ENCODE peak calls at places on chromosome 2, in five cellular contexts. H is GM20000, K is astrocyte, J is foreskin fibroblast, X is nephron progenitor cell. F is an unnamed sample.

GRCh38 chr2:197378494-197378972 is 56.3 kb downstream of the SF3B1 start:
- DNase-seq in H (peak; percentile 76), K (peak; percentile 18), J (no peak), X (peak; percentile 68), F (peak; percentile 52)

GRCh38 chr2:223918671-223919134 is 26.4 kb downstream of the WDFY1 start:
- DNase-seq in H (no peak), K (no peak), J (no peak), X (no peak), F (no peak)

GRCh38 chr2:64400733-64401500 is 53.0 kb upstream of the LGALSL start:
- DNase-seq in H (no peak), K (no peak), J (no peak), X (no peak), F (no peak)

GRCh38 chr2:6922201-6922656 is 5.0 kb downstream of the RNF144A start:
- DNase-seq in H (no peak), K (no peak), J (no peak), X (no peak), F (no peak)

GRCh38 chr2:7649461-7650228 is 732.4 kb downstream of the RNF144A start:
- DNase-seq in H (no peak), K (no peak), J (no peak), X (no peak), F (no peak)

GRCh38 chr2:188984126-188984525 is 10.0 kb downstream of the COL3A1 start:
- DNase-seq in H (no peak), K (peak; percentile 58), J (no peak), X (no peak), F (no peak)

GRCh38 chr2:39723946-39724827 is 54.9 kb downstream of the THUMPD2 start:
- DNase-seq in H (no peak), K (peak; percentile 81), J (no peak), X (no peak), F (no peak)

GRCh38 chr2:100675855-100676254 is 113.1 kb downstream of the PDCL3 start:
- DNase-seq in H (no peak), K (no peak), J (no peak), X (no peak), F (no peak)

GRCh38 chr2:237131749-237132148 is 46.1 kb downstream of the COPS8 start:
- DNase-seq in H (no peak), K (no peak), J (no peak), X (no peak), F (no peak)

GRCh38 chr2:54657664-54658083 is 65.8 kb upstream of the EML6 start:
- DNase-seq in H (peak; percentile 29), K (no peak), J (no peak), X (peak; percentile 69), F (peak; percentile 31)

GRCh38 chr2:54724560-54725342 is 1.3 kb downstream of the EML6 start:
- DNase-seq in H (peak; percentile 66), K (no peak), J (no peak), X (peak; percentile 75), F (peak; percentile 45)

GRCh38 chr2:224182498-224182897 is 143.4 kb upstream of the SERPINE2 start:
- DNase-seq in H (no peak), K (no peak), J (no peak), X (no peak), F (no peak)

GRCh38 chr2:84297155-84297554 is 161.9 kb downstream of the SUCLG1 start:
- DNase-seq in H (no peak), K (no peak), J (no peak), X (no peak), F (no peak)

GRCh38 chr2:50746526-50746925 is 285.4 kb downstream of the NRXN1 start:
- DNase-seq in H (peak; percentile 7), K (peak; percentile 42), J (no peak), X (peak; percentile 37), F (peak; percentile 10)

GRCh38 chr2:171272039-171272438 is 111.3 kb upstream of the TLK1 start:
- DNase-seq in H (no peak), K (peak; percentile 95), J (peak; percentile 86), X (no peak), F (no peak)

GRCh38 chr2:151657667-151658076 is 76.6 kb downstream of the NEB start:
- DNase-seq in H (no peak), K (peak; percentile 45), J (no peak), X (no peak), F (no peak)

GRCh38 chr2:135904590-135904989 is 28.3 kb upstream of the MCM6 start:
- DNase-seq in H (no peak), K (peak; percentile 60), J (peak; percentile 14), X (no peak), F (no peak)

GRCh38 chr2:215590353-215590752 is 154.5 kb upstream of the FN1 start:
- DNase-seq in H (no peak), K (no peak), J (peak; percentile 48), X (no peak), F (no peak)

GRCh38 chr2:241011296-241011600 is 12.8 kb downstream of the SNED1 start:
- DNase-seq in H (no peak), K (no peak), J (no peak), X (no peak), F (peak; percentile 7)

GRCh38 chr2:168848220-168848619 is 42.0 kb downstream of the SPC25 start:
- DNase-seq in H (no peak), K (no peak), J (no peak), X (peak; percentile 12), F (no peak)

GRCh38 chr2:159086332-159086731 is 117.9 kb downstream of the TANC1 start:
- DNase-seq in H (no peak), K (no peak), J (no peak), X (no peak), F (no peak)

GRCh38 chr2:56483081-56483480 is 299.3 kb downstream of the CCDC85A start:
- DNase-seq in H (no peak), K (peak; percentile 70), J (no peak), X (no peak), F (no peak)

GRCh38 chr2:105795575-105795934 is 50.8 kb downstream of the NCK2 start:
- DNase-seq in H (no peak), K (no peak), J (no peak), X (no peak), F (no peak)

GRCh38 chr2:110878150-110878549 is 145.8 kb downstream of the ACOXL start:
- DNase-seq in H (no peak), K (no peak), J (no peak), X (no peak), F (no peak)

GRCh38 chr2:110877031-110877827 is 144.9 kb downstream of the ACOXL start:
- DNase-seq in H (no peak), K (no peak), J (no peak), X (no peak), F (no peak)

GRCh38 chr2:110875384-110875725 is 143.0 kb downstream of the ACOXL start:
- DNase-seq in H (no peak), K (no peak), J (no peak), X (no peak), F (no peak)

GRCh38 chr2:110874565-110875383 is 142.4 kb downstream of the ACOXL start:
- DNase-seq in H (peak; percentile 42), K (no peak), J (no peak), X (no peak), F (no peak)

GRCh38 chr2:110876167-110876999 is 144.0 kb downstream of the ACOXL start:
- DNase-seq in H (no peak), K (no peak), J (no peak), X (no peak), F (no peak)
- TF ChIP-seq CTCF in H (peak; percentile 36), K (no peak), J (no peak), X (peak; percentile 35), F (peak; percentile 36)

GRCh38 chr2:235278771-235279355 is 215.0 kb upstream of the AGAP1 start:
- DNase-seq in H (no peak), K (peak; percentile 60), J (no peak), X (no peak), F (no peak)

GRCh38 chr2:235286624-235287368 is 207.0 kb upstream of the AGAP1 start:
- DNase-seq in H (no peak), K (no peak), J (no peak), X (no peak), F (no peak)

GRCh38 chr2:235287369-235287722 is 206.5 kb upstream of the AGAP1 start:
- DNase-seq in H (no peak), K (no peak), J (no peak), X (no peak), F (no peak)

GRCh38 chr2:235279965-235280364 is 213.9 kb upstream of the AGAP1 start:
- DNase-seq in H (no peak), K (no peak), J (no peak), X (no peak), F (no peak)

DNA sequence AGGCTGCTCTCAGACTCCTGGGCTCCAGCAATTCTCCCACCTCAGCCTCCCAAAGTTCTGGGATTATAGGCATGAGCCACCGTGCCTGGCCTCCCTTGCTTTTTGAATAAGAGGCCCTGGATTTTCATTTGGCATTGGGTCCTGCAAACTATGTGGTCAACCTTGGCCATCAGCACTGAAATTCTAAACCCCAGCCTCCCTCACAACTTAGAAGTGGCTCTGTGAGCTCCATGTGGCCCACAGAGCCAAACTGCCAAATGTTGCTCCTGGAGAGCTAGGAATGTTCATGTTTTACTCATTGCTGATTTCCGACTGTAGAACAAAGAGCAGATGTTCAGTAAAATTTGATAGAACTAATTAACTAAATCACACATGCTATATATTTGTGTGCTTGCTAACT is 210.6 kb upstream of the AGAP1 start:
- DNase-seq in H (no peak), K (peak; percentile 52), J (no peak), X (no peak), F (no peak)
- TF ChIP-seq CTCF in H (no peak), K (no peak), J (no peak), X (no peak), F (no peak)

GRCh38 chr2:127862228-127862627 is 4.3 kb upstream of the POLR2D start:
- DNase-seq in H (no peak), K (no peak), J (no peak), X (no peak), F (no peak)

GRCh38 chr2:127865926-127866325 is 8.0 kb upstream of the POLR2D start:
- DNase-seq in H (no peak), K (no peak), J (no peak), X (no peak), F (no peak)

GRCh38 chr2:127859712-127860085 is 1.7 kb upstream of the POLR2D start:
- DNase-seq in H (peak; percentile 52), K (no peak), J (no peak), X (peak; percentile 68), F (peak; percentile 75)

DNA sequence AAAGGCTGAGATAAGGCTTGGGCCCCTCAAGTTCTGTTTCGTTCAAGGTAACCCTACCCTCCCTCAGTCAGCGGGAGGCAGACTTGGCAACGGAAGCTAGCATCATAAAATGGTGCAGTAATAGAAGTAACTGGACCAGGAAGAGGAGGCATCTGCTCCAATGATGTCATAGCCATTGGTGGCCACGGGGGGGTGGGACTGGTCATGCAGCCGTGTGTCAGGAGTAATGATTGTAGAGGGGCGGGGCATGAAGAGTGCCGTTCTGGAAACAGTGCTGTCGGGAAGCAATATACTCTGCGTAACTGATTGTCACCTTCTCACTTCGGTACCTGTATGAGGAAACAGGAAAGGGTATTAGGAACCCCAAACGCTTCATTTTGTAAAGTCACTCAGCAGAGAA is 6.9 kb upstream of the POLR2D start:
- DNase-seq in H (no peak), K (no peak), J (no peak), X (peak; percentile 20), F (no peak)
- TF ChIP-seq CTCF in H (peak; percentile 4), K (no peak), J (no peak), X (no peak), F (no peak)

DNA sequence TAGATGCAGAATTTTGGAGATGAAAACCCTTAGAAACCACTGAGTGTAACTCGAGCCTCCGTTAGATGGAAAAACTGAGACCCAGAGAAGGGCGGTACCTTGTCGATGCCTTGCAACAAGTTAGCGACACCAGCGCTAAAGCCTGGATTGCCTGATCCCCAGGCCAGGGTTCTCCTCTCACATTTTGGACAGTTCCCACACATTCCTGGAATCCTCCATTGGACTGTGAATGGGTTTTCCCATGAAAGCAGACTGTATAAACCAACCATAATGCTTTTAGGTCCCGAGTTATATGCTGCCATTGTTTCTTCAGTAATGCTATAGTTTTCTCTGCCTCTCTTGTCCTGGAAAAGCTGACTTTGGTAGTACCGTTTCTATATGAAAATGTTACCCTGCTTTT is 37.1 kb upstream of the LPIN1 start:
- DNase-seq in H (no peak), K (no peak), J (no peak), X (no peak), F (no peak)
- TF ChIP-seq CTCF in H (no peak), K (no peak), J (no peak), X (no peak), F (no peak)